ENCODE peak calls at places on chromosome 4, in six cellular contexts. One of them, this sample, is unnamed.

GRCh38 chr4:1032861-1033260 is 21.4 kb downstream of the FGFRL1 start:
- DNase-seq in T-cell: no peak
- DNase-seq in A172: no peak
- DNase-seq in AG08396: no peak
- DNase-seq in PC-3: no peak
- DNase-seq in amygdala: no peak
- DNase-seq in this sample: no peak

GRCh38 chr4:58665649-58666048 is 1555.5 kb upstream of the IGFBP7 start:
- DNase-seq in PC-3: peak
- DNase-seq in A172: no peak
- DNase-seq in T-cell: no peak
- DNase-seq in amygdala: no peak
- DNase-seq in AG08396: no peak
- DNase-seq in this sample: no peak

GRCh38 chr4:48090621-48091020 is 43.4 kb downstream of the TXK start:
- DNase-seq in PC-3: no peak
- DNase-seq in A172: no peak
- DNase-seq in T-cell: no peak
- DNase-seq in amygdala: no peak
- DNase-seq in AG08396: no peak
- DNase-seq in this sample: no peak

GRCh38 chr4:154626793-154627484 is 14.5 kb upstream of the FGG start:
- DNase-seq in A172: no peak
- DNase-seq in PC-3: peak
- DNase-seq in amygdala: no peak
- DNase-seq in AG08396: peak
- DNase-seq in T-cell: peak
- DNase-seq in this sample: peak

GRCh38 chr4:47122592-47123291 is 91.4 kb downstream of the GABRB1 start:
- DNase-seq in AG08396: peak
- DNase-seq in T-cell: no peak
- DNase-seq in PC-3: peak
- DNase-seq in amygdala: peak
- DNase-seq in A172: peak
- DNase-seq in this sample: peak

GRCh38 chr4:153232768-153233167 is 28.5 kb downstream of the TRIM2 start:
- DNase-seq in T-cell: no peak
- DNase-seq in AG08396: no peak
- DNase-seq in amygdala: no peak
- DNase-seq in A172: peak
- DNase-seq in PC-3: peak
- DNase-seq in this sample: no peak

GRCh38 chr4:20847124-20847747 is 147.0 kb downstream of the PACRGL start:
- DNase-seq in amygdala: no peak
- DNase-seq in A172: no peak
- DNase-seq in T-cell: no peak
- DNase-seq in AG08396: no peak
- DNase-seq in PC-3: no peak
- DNase-seq in this sample: no peak

GRCh38 chr4:158805628-158806471 is 37.0 kb downstream of the FNIP2 start:
- DNase-seq in amygdala: no peak
- DNase-seq in A172: peak
- DNase-seq in AG08396: no peak
- DNase-seq in PC-3: peak
- DNase-seq in T-cell: no peak
- DNase-seq in this sample: no peak

GRCh38 chr4:2811830-2812599 is 19.1 kb downstream of the SH3BP2 start:
- DNase-seq in T-cell: peak
- DNase-seq in amygdala: no peak
- DNase-seq in AG08396: peak
- DNase-seq in PC-3: no peak
- DNase-seq in A172: peak
- DNase-seq in this sample: peak

This sample was measured in B cell.